ENCODE peak calls at places on chromosomes 5 and 9, in eight cellular contexts. V, M, F, E, W, D, T and I are unnamed samples.

GRCh38 chr5:25006734-25007133 is 362.0 kb upstream of the CDH10 start:
- DNase-seq in V (peak), M (peak), F (no peak), E (no peak), W (peak), D (no peak), T (no peak), I (no peak)

GRCh38 chr9:89885156-89885555 is 280.3 kb downstream of the GADD45G start:
- DNase-seq in V (no peak), M (no peak), F (no peak), E (no peak), W (no peak), D (no peak), T (no peak), I (no peak)

GRCh38 chr5:87827561-87827960 is 414.8 kb upstream of the CCNH start:
- DNase-seq in V (no peak), M (no peak), F (no peak), E (no peak), W (no peak), D (no peak), T (no peak), I (no peak)

GRCh38 chr9:36867672-36868471 is 166.2 kb downstream of the PAX5 start:
- DNase-seq in V (no peak), M (no peak), F (no peak), E (no peak), W (no peak), D (no peak), T (no peak), I (no peak)

GRCh38 chr5:149228610-149229297 is 42.9 kb upstream of the AFAP1L1 start:
- DNase-seq in V (peak), M (peak), F (peak), E (no peak), W (peak), D (no peak), T (peak), I (no peak)

GRCh38 chr5:106964102-106964501 is 706.6 kb downstream of the EFNA5 start:
- DNase-seq in V (no peak), M (no peak), F (no peak), E (no peak), W (no peak), D (no peak), T (no peak), I (no peak)

GRCh38 chr5:135721548-135722090 is 112.8 kb upstream of the SLC25A48 start:
- DNase-seq in V (no peak), M (no peak), F (no peak), E (no peak), W (no peak), D (no peak), T (no peak), I (no peak)

GRCh38 chr9:114098660-114099522 is at the start of gene KIF12:
- DNase-seq in V (no peak), M (no peak), F (no peak), E (peak), W (peak), D (no peak), T (no peak), I (peak)

GRCh38 chr5:1488882-1489680 is 34.7 kb downstream of the LPCAT1 start:
- DNase-seq in V (no peak), M (peak), F (peak), E (no peak), W (no peak), D (peak), T (no peak), I (no peak)

GRCh38 chr9:129549684-129550083 is 71.2 kb downstream of the C9orf50 start:
- DNase-seq in V (no peak), M (peak), F (no peak), E (peak), W (no peak), D (no peak), T (no peak), I (no peak)

GRCh38 chr9:77025146-77025545 is 5.7 kb downstream of the FOXB2 start:
- DNase-seq in V (no peak), M (no peak), F (no peak), E (no peak), W (no peak), D (no peak), T (no peak), I (no peak)

GRCh38 chr5:32311404-32312193 is 1.1 kb downstream of the MTMR12 start:
- DNase-seq in V (no peak), M (peak), F (peak), E (no peak), W (no peak), D (no peak), T (no peak), I (no peak)

GRCh38 chr5:102554092-102554491 is 55.3 kb upstream of the SLCO6A1 start:
- DNase-seq in V (no peak), M (no peak), F (no peak), E (no peak), W (no peak), D (no peak), T (no peak), I (no peak)

GRCh38 chr9:125172351-125172750 is 17.3 kb downstream of the PPP6C start:
- DNase-seq in V (no peak), M (peak), F (no peak), E (no peak), W (no peak), D (no peak), T (no peak), I (no peak)

GRCh38 chr5:166088389-166089039 is 2202.9 kb upstream of the WWC1 start:
- DNase-seq in V (no peak), M (no peak), F (no peak), E (no peak), W (no peak), D (no peak), T (no peak), I (no peak)

GRCh38 chr5:10307206-10308148 is at the start of gene CMBL:
- DNase-seq in V (peak), M (peak), F (peak), E (peak), W (peak), D (peak), T (no peak), I (peak)

GRCh38 chr5:158629591-158630312 is 470.0 kb downstream of the EBF1 start:
- DNase-seq in V (no peak), M (no peak), F (no peak), E (no peak), W (no peak), D (no peak), T (no peak), I (no peak)

GRCh38 chr9:117720555-117720954 is 16.4 kb downstream of the TLR4 start:
- DNase-seq in V (no peak), M (peak), F (no peak), E (no peak), W (no peak), D (no peak), T (peak), I (no peak)

GRCh38 chr9:86407022-86407421 is 52.8 kb upstream of the TUT7 start:
- DNase-seq in V (peak), M (peak), F (peak), E (no peak), W (no peak), D (no peak), T (no peak), I (no peak)

GRCh38 chr5:26143259-26143658 is 895.1 kb downstream of the CDH9 start:
- DNase-seq in V (no peak), M (no peak), F (no peak), E (no peak), W (no peak), D (no peak), T (no peak), I (no peak)

GRCh38 chr5:66494437-66494836 is 101.8 kb upstream of the MAST4 start:
- DNase-seq in V (no peak), M (no peak), F (no peak), E (no peak), W (no peak), D (no peak), T (no peak), I (no peak)

GRCh38 chr5:77644443-77645157 is 6.1 kb upstream of the OTP start:
- DNase-seq in V (no peak), M (no peak), F (no peak), E (no peak), W (peak), D (peak), T (no peak), I (no peak)

GRCh38 chr5:81851481-81852178 is 100.7 kb upstream of the SSBP2 start:
- DNase-seq in V (peak), M (peak), F (peak), E (peak), W (peak), D (peak), T (peak), I (peak)

GRCh38 chr5:179187681-179188575 is 127.8 kb downstream of the ZNF354C start:
- DNase-seq in V (no peak), M (no peak), F (no peak), E (no peak), W (no peak), D (no peak), T (no peak), I (no peak)

GRCh38 chr5:81906086-81906485 is 65.7 kb upstream of the ATG10 start:
- DNase-seq in V (no peak), M (no peak), F (no peak), E (no peak), W (no peak), D (no peak), T (no peak), I (no peak)

GRCh38 chr9:81513049-81513448 is 176.3 kb downstream of the TLE1 start:
- DNase-seq in V (no peak), M (no peak), F (no peak), E (no peak), W (no peak), D (no peak), T (no peak), I (no peak)

GRCh38 chr5:154518438-154518867 is 40.4 kb upstream of the HAND1 start:
- DNase-seq in V (no peak), M (no peak), F (no peak), E (no peak), W (no peak), D (no peak), T (no peak), I (no peak)

GRCh38 chr5:177066227-177066626 is 20.5 kb upstream of the FGFR4 start:
- DNase-seq in V (no peak), M (no peak), F (peak), E (no peak), W (no peak), D (no peak), T (no peak), I (no peak)

GRCh38 chr5:177064500-177065277 is 22.0 kb upstream of the FGFR4 start:
- DNase-seq in V (no peak), M (no peak), F (no peak), E (no peak), W (no peak), D (no peak), T (no peak), I (no peak)

GRCh38 chr5:177067491-177067890 is 19.2 kb upstream of the FGFR4 start:
- DNase-seq in V (no peak), M (no peak), F (no peak), E (no peak), W (no peak), D (no peak), T (no peak), I (no peak)

GRCh38 chr5:177070536-177071191 is 16.1 kb upstream of the FGFR4 start:
- DNase-seq in V (no peak), M (no peak), F (no peak), E (no peak), W (no peak), D (no peak), T (no peak), I (no peak)

DNA sequence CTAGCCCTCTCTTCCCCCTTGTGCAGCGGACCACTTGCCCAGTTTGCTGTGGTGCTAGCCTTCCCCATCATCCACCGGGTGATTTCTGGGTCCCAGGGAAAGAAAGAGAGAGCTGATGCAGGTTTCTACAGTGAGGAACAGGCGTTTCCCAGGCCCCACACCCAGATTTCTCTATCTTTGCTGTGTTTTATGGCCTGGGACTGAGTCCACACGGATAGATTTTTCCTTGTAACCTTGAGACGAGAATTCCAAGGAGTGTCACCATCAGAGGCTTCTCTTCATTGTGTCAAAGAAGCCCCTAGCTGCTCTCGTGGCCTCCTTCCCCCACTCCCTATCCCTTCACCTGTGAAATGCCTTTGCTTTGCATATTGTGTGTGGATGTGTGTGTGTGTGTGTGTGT is 21.2 kb upstream of the FGFR4 start:
- DNase-seq in V (no peak), M (no peak), F (no peak), E (no peak), W (no peak), D (no peak), T (no peak), I (no peak)
- TF ChIP-seq CTCF in V (no peak), M (no peak), F (no peak), E (no peak), W (no peak), D (no peak), T (no peak), I (no peak)

GRCh38 chr9:136470792-136471469 is 11.9 kb downstream of the SEC16A start:
- DNase-seq in V (no peak), M (no peak), F (no peak), E (no peak), W (no peak), D (no peak), T (no peak), I (no peak)

GRCh38 chr9:136472640-136473353 is 10.0 kb downstream of the SEC16A start:
- DNase-seq in V (no peak), M (no peak), F (no peak), E (no peak), W (no peak), D (no peak), T (no peak), I (no peak)

GRCh38 chr9:136471802-136472487 is 10.9 kb downstream of the SEC16A start:
- DNase-seq in V (no peak), M (no peak), F (no peak), E (no peak), W (no peak), D (no peak), T (no peak), I (no peak)

GRCh38 chr9:136467766-136468165 is 15.1 kb downstream of the SEC16A start:
- DNase-seq in V (no peak), M (no peak), F (no peak), E (no peak), W (no peak), D (no peak), T (no peak), I (no peak)

GRCh38 chr9:136470356-136470755 is 12.5 kb downstream of the SEC16A start:
- DNase-seq in V (no peak), M (no peak), F (no peak), E (no peak), W (no peak), D (no peak), T (no peak), I (no peak)
- TF ChIP-seq CTCF in V (no peak), M (no peak), F (no peak), E (no peak), W (no peak), D (no peak), T (no peak), I (no peak)

GRCh38 chr5:111120911-111121310 is 28.8 kb downstream of the WDR36 start:
- DNase-seq in V (no peak), M (no peak), F (no peak), E (no peak), W (no peak), D (no peak), T (no peak), I (no peak)

GRCh38 chr5:111121926-111122325 is 29.8 kb downstream of the WDR36 start:
- DNase-seq in V (no peak), M (no peak), F (no peak), E (no peak), W (no peak), D (no peak), T (no peak), I (no peak)

GRCh38 chr5:111122398-111122797 is 30.2 kb downstream of the WDR36 start:
- DNase-seq in V (no peak), M (no peak), F (no peak), E (no peak), W (no peak), D (no peak), T (no peak), I (no peak)

GRCh38 chr5:111117149-111117548 is 25.0 kb downstream of the WDR36 start:
- DNase-seq in V (no peak), M (no peak), F (no peak), E (no peak), W (no peak), D (no peak), T (no peak), I (no peak)

DNA sequence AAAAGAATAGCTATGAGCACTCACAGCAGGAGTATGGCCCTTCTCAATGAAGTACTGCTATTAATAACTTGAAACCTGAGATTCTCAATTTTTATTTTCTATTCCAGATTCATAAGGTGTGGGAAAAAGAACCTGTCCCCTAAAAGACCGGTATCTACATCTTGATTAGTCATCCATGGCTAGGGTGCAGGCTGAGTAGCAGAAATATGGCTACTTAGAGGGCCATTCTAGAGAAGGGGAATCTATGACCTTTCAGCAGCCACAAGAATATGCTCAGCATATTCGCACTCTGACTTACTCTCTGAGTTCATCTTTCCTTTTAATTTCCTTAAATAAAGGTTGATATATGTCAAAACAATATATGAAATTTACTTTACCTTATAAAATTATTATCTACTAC is 27.7 kb downstream of the WDR36 start:
- DNase-seq in V (no peak), M (no peak), F (no peak), E (no peak), W (no peak), D (no peak), T (no peak), I (no peak)
- TF ChIP-seq CTCF in V (no peak), M (no peak), F (no peak), E (no peak), W (no peak), D (no peak), T (no peak), I (no peak)

GRCh38 chr5:143016777-143017374 is 246.7 kb downstream of the ARHGAP26 start:
- DNase-seq in V (peak), M (peak), F (peak), E (no peak), W (peak), D (peak), T (no peak), I (no peak)
- TF ChIP-seq CTCF in V (peak), M (peak), F (peak), E (no peak), W (peak), D (peak), T (peak), I (peak)

DNA sequence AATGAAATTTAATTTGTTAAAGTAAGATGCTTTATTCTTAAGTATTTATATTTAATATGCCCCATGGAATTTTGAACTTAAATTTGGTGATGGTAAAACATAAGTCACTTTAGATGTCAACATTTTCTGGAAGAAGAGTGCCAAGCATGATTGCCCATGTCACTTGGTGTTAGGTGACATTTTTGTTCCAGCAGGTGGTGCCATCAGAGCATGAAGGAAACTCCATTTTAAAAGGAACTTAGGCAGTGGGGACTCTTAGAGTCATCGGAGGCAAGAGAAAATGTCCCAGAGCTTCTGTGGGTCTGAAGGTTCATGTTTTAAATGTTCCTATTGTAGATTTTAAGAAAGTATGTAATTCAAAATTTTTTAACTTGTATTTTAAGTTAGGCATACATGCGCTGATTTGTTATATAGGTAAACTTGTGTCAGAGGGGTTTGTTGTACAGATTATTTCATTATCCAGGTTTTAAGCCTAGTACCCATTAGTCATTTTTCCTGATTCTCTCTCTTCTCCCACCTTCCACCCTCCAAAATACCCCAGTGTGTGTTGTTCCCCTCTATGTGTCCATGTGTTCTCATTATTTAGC is 789.3 kb downstream of the SEMA5A start:
- DNase-seq in V (no peak), M (peak), F (peak), E (no peak), W (peak), D (peak), T (no peak), I (no peak)
- TF ChIP-seq CTCF in V (peak), M (peak), F (peak), E (no peak), W (peak), D (no peak), T (no peak), I (peak)

GRCh38 chr9:79633558-79633957 is 61.8 kb downstream of the TLE4 start:
- DNase-seq in V (no peak), M (no peak), F (no peak), E (no peak), W (no peak), D (no peak), T (no peak), I (no peak)
- TF ChIP-seq CTCF in V (no peak), M (no peak), F (no peak), E (no peak), W (no peak), D (no peak), T (no peak), I (no peak)

GRCh38 chr9:12666813-12667212 is 26.4 kb upstream of the TYRP1 start:
- DNase-seq in V (no peak), M (no peak), F (no peak), E (no peak), W (no peak), D (no peak), T (no peak), I (no peak)
- TF ChIP-seq CTCF in V (peak), M (no peak), F (peak), E (no peak), W (peak), D (no peak), T (no peak), I (no peak)

DNA sequence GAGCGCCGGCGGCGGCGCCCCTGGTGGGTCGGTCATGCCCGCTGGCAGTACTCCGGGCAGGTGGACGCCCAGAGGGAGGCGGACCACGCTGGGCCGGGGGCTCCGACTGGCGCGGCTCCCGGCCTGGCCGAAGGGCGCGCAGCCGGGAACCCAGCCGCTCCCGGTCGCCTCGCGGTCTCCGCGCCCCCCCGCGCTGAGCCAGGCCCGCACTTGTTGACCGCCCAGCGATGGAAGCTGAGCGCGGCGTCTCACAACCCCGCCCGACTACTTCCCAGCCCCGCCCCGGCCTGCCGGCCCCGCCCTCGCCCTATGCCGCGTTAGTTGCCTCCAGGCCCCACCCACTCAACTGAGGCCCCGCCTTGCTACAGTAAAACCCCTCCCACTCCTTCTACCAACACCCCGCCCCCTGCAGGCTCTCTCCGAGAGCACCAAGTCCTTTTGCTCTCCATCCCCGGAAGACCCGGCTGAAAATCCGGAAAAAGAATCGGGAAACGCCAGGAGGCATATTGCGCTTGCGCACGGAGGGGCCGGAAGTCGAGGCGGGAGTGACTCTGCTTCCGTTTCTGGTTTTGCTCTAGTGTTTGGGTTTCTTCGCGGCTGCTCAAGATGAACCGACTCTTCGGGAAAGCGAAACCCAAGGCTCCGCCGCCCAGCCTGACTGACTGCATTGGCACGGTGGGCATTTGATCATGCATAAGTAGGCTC is at the start of the genes BAG1 and CHMP5:
- DNase-seq in V (peak), M (peak), F (peak), E (peak), W (peak), D (peak), T (peak), I (peak)
- TF ChIP-seq CTCF in V (peak), M (peak), F (peak), E (no peak), W (peak), D (no peak), T (no peak), I (peak)

GRCh38 chr5:16691731-16692130 is 74.9 kb upstream of the RETREG1 start:
- DNase-seq in V (no peak), M (no peak), F (no peak), E (no peak), W (no peak), D (no peak), T (no peak), I (no peak)
- TF ChIP-seq CTCF in V (no peak), M (no peak), F (no peak), E (no peak), W (no peak), D (no peak), T (no peak), I (no peak)